ENCODE peak calls at places on chromosomes 5 and 9, in four cellular contexts. W is heart right ventricle; E is psoas muscle; F is CD4-positive, alpha-beta T cell. O is an unnamed sample.

GRCh38 chr9:75715360-75715759 is 175.1 kb upstream of the PCSK5 start:
- DNase-seq in E (no peak), W (no peak), F (no peak), O (no peak)

GRCh38 chr5:147382776-147383175 is 127.1 kb downstream of the DPYSL3 start:
- DNase-seq in W (no peak), F (no peak), E (no peak), O (no peak)

GRCh38 chr9:117290809-117291208 is 124.0 kb downstream of the ASTN2 start:
- DNase-seq in E (no peak), W (no peak), F (no peak), O (no peak)

GRCh38 chr9:120659617-120660169 is 54.6 kb downstream of the MEGF9 start:
- DNase-seq in E (no peak), W (no peak), F (no peak), O (no peak)

GRCh38 chr5:41869150-41869738 is 981 bp downstream of the OXCT1 start:
- DNase-seq in E (peak), W (peak), F (no peak), O (peak)

GRCh38 chr9:86766912-86767311 is 180.4 kb downstream of the GAS1 start:
- DNase-seq in F (no peak), W (no peak), E (no peak), O (no peak)

GRCh38 chr9:84139296-84140100 is 158.9 kb downstream of the RMI1 start:
- DNase-seq in W (no peak), F (no peak), E (no peak), O (no peak)

GRCh38 chr5:173463207-173463606 is 135.0 kb upstream of the STC2 start:
- DNase-seq in E (no peak), W (no peak), F (no peak), O (no peak)

GRCh38 chr5:169788168-169788567 is 151.1 kb downstream of the DOCK2 start:
- DNase-seq in F (no peak), E (no peak), W (no peak), O (no peak)

GRCh38 chr9:13125261-13125660 is 154.2 kb downstream of the MPDZ start:
- DNase-seq in E (no peak), F (no peak), W (no peak), O (no peak)

GRCh38 chr5:21919417-21920022 is 933.6 kb downstream of the CDH12 start:
- DNase-seq in W (no peak), F (no peak), E (no peak), O (no peak)

GRCh38 chr5:144162686-144163085 is 7.8 kb downstream of the YIPF5 start:
- DNase-seq in W (no peak), E (no peak), F (no peak), O (no peak)

GRCh38 chr5:146076028-146076427 is 29.3 kb downstream of the PLAC8L1 start:
- DNase-seq in W (no peak), F (no peak), E (no peak), O (no peak)

GRCh38 chr5:142767178-142767577 is 3.0 kb upstream of the ARHGAP26 start:
- DNase-seq in E (no peak), W (no peak), F (no peak), O (no peak)

GRCh38 chr5:142770650-142771609 is 753 bp downstream of the ARHGAP26 start:
- DNase-seq in W (peak), E (peak), F (peak), O (peak)

GRCh38 chr5:142769793-142770649 is at the start of gene ARHGAP26:
- DNase-seq in W (peak), F (peak), E (peak), O (peak)

GRCh38 chr5:142767925-142768324 is 2.3 kb upstream of the ARHGAP26 start:
- DNase-seq in F (no peak), W (no peak), E (no peak), O (no peak)

GRCh38 chr5:142769251-142769792 is 855 bp upstream of the ARHGAP26 start:
- DNase-seq in E (no peak), W (no peak), F (peak), O (no peak)
- H3K27ac ChIP-seq in E (peak), W (peak), F (peak), O (peak)

DNA sequence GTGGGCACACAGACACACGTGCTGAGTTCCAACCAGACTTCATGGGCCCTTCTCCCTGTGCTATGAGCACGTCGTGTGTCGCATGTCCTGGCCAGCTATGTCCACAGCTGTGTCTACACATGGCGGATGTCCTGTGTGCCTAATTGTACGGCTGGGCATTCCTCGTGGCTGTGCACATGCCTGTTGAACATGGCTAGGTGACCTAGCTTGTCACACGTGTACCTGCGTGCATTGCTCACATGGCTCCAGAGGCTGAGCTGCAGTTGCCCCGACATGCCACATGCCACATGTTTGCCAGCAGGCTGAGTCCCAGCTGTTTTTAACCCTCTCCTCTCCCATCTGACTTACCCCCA is 742 bp upstream of the AQP3 start:
- DNase-seq in E (no peak), W (no peak), F (no peak), O (no peak)
- H3K27ac ChIP-seq in E (no peak), W (no peak), F (peak), O (no peak)

DNA sequence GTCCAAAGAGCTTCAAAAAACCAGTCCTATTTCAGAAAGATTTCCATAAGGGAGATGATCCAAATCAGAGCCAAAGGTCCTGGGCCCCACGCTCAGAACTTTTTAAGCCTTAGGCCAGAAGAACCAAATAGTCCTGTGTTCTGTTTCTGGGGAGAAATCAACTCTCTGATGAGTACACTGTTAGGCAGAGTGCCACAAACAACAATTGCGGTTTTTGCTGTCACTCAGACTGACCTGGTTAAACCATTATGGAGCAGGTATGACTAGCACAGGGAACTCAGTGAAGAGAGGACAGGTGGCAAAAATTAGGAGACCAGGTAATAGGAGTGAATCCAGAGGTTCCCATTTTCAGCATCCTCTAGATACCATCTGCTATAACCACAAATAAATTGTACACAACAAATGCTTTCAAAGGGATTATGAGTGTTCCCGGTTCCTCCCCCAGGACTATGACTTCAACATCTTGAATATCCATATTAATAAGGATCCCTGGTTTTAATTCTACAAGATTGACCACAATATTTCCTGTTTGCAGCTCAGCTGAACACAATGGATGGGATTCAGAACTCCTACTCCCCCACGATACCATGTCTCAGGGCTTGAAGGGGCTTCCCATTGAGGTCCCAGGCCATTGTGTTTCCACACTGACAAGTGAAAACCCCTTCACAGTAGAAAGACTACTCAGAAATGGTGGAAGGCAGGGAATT is 52.1 kb upstream of the FREM1 start:
- DNase-seq in W (no peak), E (no peak), F (no peak), O (no peak)
- H3K27ac ChIP-seq in W (peak), E (no peak), F (no peak), O (no peak)

DNA sequence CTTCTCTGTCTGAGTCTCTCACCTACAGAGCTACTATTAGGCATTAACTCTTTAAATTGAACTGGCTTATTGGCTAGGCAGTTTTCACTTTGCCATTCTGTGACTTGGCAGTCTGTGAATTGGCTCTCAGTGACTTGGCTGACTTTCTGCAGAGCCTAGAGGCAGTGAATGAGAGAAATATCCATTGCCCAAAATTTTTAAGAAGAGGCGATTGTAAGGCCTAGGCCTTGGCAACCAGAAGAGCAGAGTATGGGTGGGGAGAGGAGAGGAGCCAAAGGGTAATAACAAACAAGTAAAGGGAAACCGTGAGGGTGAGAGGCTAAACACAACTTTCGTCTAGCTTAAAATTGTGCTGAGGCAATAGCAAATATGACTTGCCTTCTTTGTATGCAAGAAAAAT is 176.7 kb downstream of the PRR16 start:
- DNase-seq in W (no peak), F (no peak), E (no peak), O (no peak)
- H3K27ac ChIP-seq in W (no peak), F (no peak), E (no peak), O (no peak)

GRCh38 chr5:65185468-65185867 is 296.3 kb downstream of the ADAMTS6 start:
- DNase-seq in W (no peak), E (no peak), F (no peak), O (no peak)
- H3K27ac ChIP-seq in W (no peak), E (no peak), F (no peak), O (no peak)

DNA sequence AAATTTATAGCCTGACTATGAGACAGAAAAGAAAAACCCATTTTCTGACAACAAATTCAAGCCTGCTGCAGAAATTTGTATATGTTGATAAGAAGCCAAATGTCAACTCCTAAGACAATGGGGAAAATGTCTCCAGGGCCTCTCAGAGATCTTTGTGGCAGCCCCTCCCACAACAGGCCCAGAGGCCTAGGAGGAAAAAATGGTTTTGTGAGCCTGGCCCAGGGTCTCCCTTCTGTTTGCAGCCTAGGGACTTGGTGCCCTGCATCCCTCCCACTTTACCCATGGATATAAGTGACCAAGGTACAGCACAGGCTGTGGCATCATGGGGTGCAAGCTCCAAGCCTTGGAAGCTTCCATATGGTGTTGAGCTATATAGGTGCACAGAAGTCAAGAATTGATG is 740.2 kb downstream of the SEMA5A start:
- DNase-seq in F (no peak), E (no peak), W (no peak), O (no peak)
- H3K27ac ChIP-seq in F (no peak), E (no peak), W (no peak), O (no peak)

DNA sequence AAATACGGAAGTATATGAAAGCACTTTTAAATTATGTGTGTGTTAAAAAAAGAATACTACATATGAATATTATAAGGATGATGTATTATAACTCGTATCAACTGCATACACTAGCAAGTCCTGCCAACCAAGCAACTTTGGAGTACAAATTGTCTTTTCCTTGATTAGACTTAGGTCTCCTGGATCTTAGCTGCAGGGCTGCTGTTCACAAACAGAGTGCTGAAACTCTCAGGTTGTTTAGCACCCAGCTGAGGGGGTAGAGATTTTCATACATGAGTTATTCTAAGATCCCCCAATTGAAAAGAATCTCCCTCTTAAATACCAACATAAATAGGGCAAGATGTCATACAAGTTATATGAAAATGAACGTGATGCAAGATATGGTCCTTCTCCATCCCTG is 149.8 kb upstream of the TNC start:
- DNase-seq in E (no peak), W (no peak), F (no peak), O (no peak)
- H3K27ac ChIP-seq in E (no peak), W (no peak), F (no peak), O (no peak)

GRCh38 chr9:36036253-36036779 is 397 bp upstream of the RECK start:
- DNase-seq in W (no peak), F (no peak), E (no peak), O (no peak)
- H3K27ac ChIP-seq in W (no peak), F (no peak), E (no peak), O (peak)

GRCh38 chr9:128919409-128919808 is 1.4 kb upstream of the PHYHD1 start:
- DNase-seq in F (no peak), W (no peak), E (no peak), O (no peak)

GRCh38 chr9:128927731-128928411 is 7.1 kb downstream of the PHYHD1 start:
- DNase-seq in F (peak), W (no peak), E (peak), O (no peak)

GRCh38 chr9:128921881-128922763 is 1.3 kb downstream of the PHYHD1 start:
- DNase-seq in W (peak), E (peak), F (no peak), O (no peak)

GRCh38 chr9:128920381-128921058 is at the start of gene PHYHD1:
- DNase-seq in F (no peak), E (peak), W (peak), O (peak)

DNA sequence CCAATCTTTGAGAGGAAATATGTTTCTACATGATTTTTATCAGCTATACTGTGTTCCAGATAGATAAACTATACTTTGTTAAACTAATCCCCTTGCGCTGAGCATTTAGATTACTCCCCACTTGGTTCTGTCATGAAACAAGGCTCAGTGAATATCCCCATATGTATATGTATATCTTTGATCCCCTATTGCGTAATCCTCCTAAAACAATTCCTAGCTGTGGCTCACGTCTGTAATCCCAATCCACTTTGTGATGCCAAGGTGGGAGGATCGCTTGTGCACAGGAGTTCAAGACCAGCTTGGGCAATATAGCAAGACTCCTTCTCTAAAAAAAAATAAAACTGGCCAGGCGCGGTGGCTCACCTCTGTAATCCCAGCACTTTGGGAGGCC is 2.7 kb downstream of the PHYHD1 start:
- DNase-seq in E (no peak), F (no peak), W (no peak), O (no peak)
- H3K27ac ChIP-seq in E (no peak), F (no peak), W (no peak), O (no peak)